ENCODE peak calls at places on chromosomes 4 and X, in nine cellular contexts. J is hepatocyte, B is MM.1S, M is GM23248, F is GM23338, A is HCT116, G is neural progenitor cell, T is SK-N-SH, R is PC-3. E is an unnamed sample.
A peak's percentile ranks its signal among the peaks of the same experiment; 100 is the strongest.

GRCh38 chrX:119093991-119094741 is 21.4 kb downstream of the CT47C1 start:
- DNase-seq in G (no peak), R (peak; percentile 98), J (peak; percentile 19), M (peak; percentile 68), B (no peak), A (no peak), F (no peak), T (no peak), E (no peak)

GRCh38 chr4:177322881-177323280 is 13.2 kb downstream of the NEIL3 start:
- DNase-seq in M (no peak), G (no peak), A (no peak), B (no peak), J (no peak), T (no peak), R (no peak), F (no peak), E (no peak)

GRCh38 chr4:147793973-147794690 is 62.2 kb downstream of the ARHGAP10 start:
- DNase-seq in J (no peak), T (no peak), R (peak; percentile 6), G (no peak), M (no peak), F (no peak), A (no peak), B (no peak), E (no peak)

GRCh38 chrX:152913354-152913753 is 15.5 kb downstream of the ZNF185 start:
- DNase-seq in T (no peak), J (no peak), R (no peak), B (no peak), F (no peak), M (no peak), G (no peak), A (no peak), E (no peak)

GRCh38 chr4:22237846-22238513 is 277.9 kb downstream of the ADGRA3 start:
- DNase-seq in B (peak; percentile 71), A (no peak), R (no peak), J (peak; percentile 68), T (no peak), G (peak; percentile 65), M (no peak), F (peak; percentile 5), E (no peak)

GRCh38 chr4:40335508-40335860 is 351 bp downstream of the CHRNA9 start:
- DNase-seq in G (no peak), J (no peak), F (no peak), B (no peak), M (peak; percentile 92), T (no peak), A (no peak), R (peak; percentile 24), E (no peak)

GRCh38 chr4:128600996-128601857 is 208.3 kb upstream of the JADE1 start:
- DNase-seq in G (no peak), J (peak; percentile 90), F (no peak), M (peak; percentile 92), T (peak; percentile 31), A (peak; percentile 77), B (no peak), R (peak; percentile 89), E (no peak)

GRCh38 chr4:13415068-13415785 is 68.9 kb downstream of the RAB28 start:
- DNase-seq in J (no peak), T (no peak), M (no peak), R (no peak), B (no peak), F (peak; percentile 53), G (no peak), A (no peak), E (no peak)

GRCh38 chr4:2267320-2267811 is 5.5 kb upstream of the MXD4 start:
- DNase-seq in M (no peak), G (no peak), J (no peak), A (no peak), B (no peak), T (no peak), R (no peak), F (no peak), E (no peak)

GRCh38 chrX:153474718-153475117 is 4.3 kb upstream of the HAUS7 start:
- DNase-seq in A (no peak), T (no peak), G (peak; percentile 68), B (no peak), F (peak; percentile 59), M (peak; percentile 83), J (peak; percentile 80), R (peak; percentile 36), E (no peak)

GRCh38 chr4:39825741-39826231 is 127.8 kb downstream of the UBE2K start:
- DNase-seq in G (no peak), F (no peak), A (no peak), T (no peak), B (no peak), M (peak; percentile 50), J (peak; percentile 39), R (peak; percentile 65), E (no peak)

GRCh38 chr4:182307746-182308145 is 64.5 kb downstream of the TENM3 start:
- DNase-seq in A (peak; percentile 21), B (no peak), J (peak; percentile 44), G (no peak), F (no peak), T (no peak), R (peak; percentile 40), M (peak; percentile 12), E (no peak)

GRCh38 chrX:136476501-136476900 is 11.2 kb upstream of the BRS3 start:
- DNase-seq in G (no peak), M (no peak), R (no peak), A (no peak), F (no peak), T (no peak), B (no peak), J (no peak), E (no peak)

GRCh38 chr4:48122756-48123155 is 11.3 kb downstream of the TXK start:
- DNase-seq in J (no peak), A (no peak), B (no peak), M (no peak), F (no peak), T (no peak), G (no peak), R (no peak), E (no peak)

GRCh38 chr4:142155347-142155746 is 519.0 kb downstream of the IL15 start:
- DNase-seq in G (no peak), M (no peak), T (no peak), B (no peak), A (no peak), J (no peak), R (no peak), F (no peak), E (no peak)

GRCh38 chrX:25206761-25207160 is 191.0 kb upstream of the ARX start:
- DNase-seq in A (no peak), R (peak; percentile 67), M (peak; percentile 47), B (no peak), F (no peak), J (no peak), T (no peak), G (no peak), E (no peak)

GRCh38 chr4:7993671-7994070 is 54.0 kb upstream of the AFAP1 start:
- DNase-seq in M (no peak), G (no peak), T (no peak), J (no peak), B (no peak), A (no peak), R (no peak), F (no peak), E (no peak)

GRCh38 chr4:37666625-37667071 is 19.5 kb downstream of the RELL1 start:
- DNase-seq in G (no peak), F (peak; percentile 22), M (peak; percentile 95), J (peak; percentile 84), A (peak; percentile 96), B (no peak), R (peak; percentile 84), T (no peak), E (no peak)

GRCh38 chr4:18192901-18193300 is 171.3 kb upstream of the LCORL start:
- DNase-seq in M (no peak), T (no peak), A (no peak), R (no peak), F (no peak), J (no peak), G (no peak), B (no peak), E (no peak)

GRCh38 chr4:141416677-141417363 is 196.1 kb downstream of the ZNF330 start:
- DNase-seq in R (no peak), A (no peak), G (no peak), F (peak; percentile 22), T (no peak), M (peak; percentile 71), J (no peak), B (no peak), E (no peak)

GRCh38 chr4:72318771-72319170 is 250.2 kb downstream of the ADAMTS3 start:
- DNase-seq in R (peak; percentile 75), A (no peak), M (peak; percentile 72), T (no peak), F (no peak), B (no peak), J (no peak), G (no peak), E (no peak)

GRCh38 chr4:19880205-19880604 is 371.5 kb upstream of the SLIT2 start:
- DNase-seq in F (no peak), B (no peak), G (no peak), A (no peak), J (peak; percentile 30), T (no peak), M (peak; percentile 60), R (no peak), E (no peak)
- H2AFZ ChIP-seq in F (no peak overlapping the region), B (no peak overlapping the region), G (no peak overlapping the region), A (no peak overlapping the region), J (no peak overlapping the region), T (no peak overlapping the region), M (peak overlapping the region; percentile 57), R (no peak overlapping the region), E (no peak overlapping the region)

GRCh38 chr4:185204238-185204910 is 574 bp upstream of the CFAP97 start:
- DNase-seq in F (no peak), T (no peak), J (no peak), G (no peak), R (peak; percentile 41), B (peak; percentile 24), A (no peak), M (peak; percentile 47), E (peak; percentile 54)
- H3K4me1 ChIP-seq in F (peaks cover 21% of the 10 kb centered on the region), T (peaks cover 15% of the 10 kb centered on the region), J (peaks cover 25% of the 10 kb centered on the region), G (peaks cover 33% of the 10 kb centered on the region), R (peaks cover 34% of the 10 kb centered on the region), B (peaks cover 12% of the 10 kb centered on the region), A (peaks cover 37% of the 10 kb centered on the region), M (peaks cover 18% of the 10 kb centered on the region), E (peaks cover 45% of the 10 kb centered on the region)

GRCh38 chrX:110045421-110045820 is 42.5 kb downstream of the TMEM164 start:
- DNase-seq in B (no peak), A (no peak), T (no peak), J (no peak), F (no peak), M (no peak), R (no peak), G (no peak), E (no peak)
- TF ChIP-seq EZH2phosphoT487 in B (no peak), A (no peak), T (no peak), J (no peak), F (no peak), M (no peak), R (no peak), G (no peak), E (no peak)

GRCh38 chr4:112370466-112370865 is 73.3 kb downstream of the ALPK1 start:
- DNase-seq in J (no peak), G (no peak), R (no peak), A (no peak), T (no peak), M (no peak), B (no peak), F (no peak), E (no peak)
- H2AFZ ChIP-seq in J (no peak overlapping the region), G (peak overlapping the region; percentile 14), R (no peak overlapping the region), A (no peak overlapping the region), T (no peak overlapping the region), M (no peak overlapping the region), B (no peak overlapping the region), F (no peak overlapping the region), E (no peak overlapping the region)

E was measured in OCI-LY7.